ENCODE peak calls at places on chromosomes 2 and 18, in four cellular contexts. G, C, B and Z are unnamed samples.

GRCh38 chr2:29314816-29315571 is 199.8 kb downstream of the CLIP4 start:
- DNase-seq in G (peak; percentile 46), C (no peak), B (no peak), Z (no peak)

GRCh38 chr2:203328735-203329549 is 748 bp downstream of the ABI2 start:
- DNase-seq in G (peak; percentile 71), C (peak; percentile 53), B (peak; percentile 35), Z (no peak)

GRCh38 chr18:49612515-49613033 is 50.7 kb downstream of the LIPG start:
- DNase-seq in G (no peak), C (no peak), B (no peak), Z (no peak)

GRCh38 chr2:85674417-85674816 is 6.4 kb upstream of the SFTPB start:
- DNase-seq in G (no peak), C (no peak), B (peak; percentile 43), Z (no peak)

GRCh38 chr18:79361766-79362522 is 33.8 kb upstream of the NFATC1 start:
- DNase-seq in G (no peak), C (no peak), B (peak; percentile 62), Z (no peak)

GRCh38 chr18:8946046-8946838 is 156.3 kb upstream of the NDUFV2 start:
- DNase-seq in G (no peak), C (no peak), B (peak; percentile 98), Z (no peak)

GRCh38 chr2:225694664-225695063 is 295.2 kb downstream of the NYAP2 start:
- DNase-seq in G (no peak), C (no peak), B (peak; percentile 15), Z (no peak)

GRCh38 chr18:35155403-35156117 is 85.3 kb upstream of the ZNF397 start:
- DNase-seq in G (no peak), C (no peak), B (peak; percentile 34), Z (no peak)

GRCh38 chr2:212843409-212844199 is 305.0 kb upstream of the ERBB4 start:
- DNase-seq in G (no peak), C (no peak), B (peak; percentile 91), Z (no peak)

GRCh38 chr2:128268611-128269357 is 49.9 kb downstream of the HS6ST1 start:
- DNase-seq in G (no peak), C (no peak), B (no peak), Z (no peak)

GRCh38 chr2:52072949-52073348 is 1041.0 kb upstream of the NRXN1 start:
- DNase-seq in G (no peak), C (no peak), B (no peak), Z (no peak)

GRCh38 chr2:183248866-183249567 is 124.8 kb downstream of the NUP35 start:
- DNase-seq in G (no peak), C (peak; percentile 25), B (peak; percentile 51), Z (no peak)

GRCh38 chr2:150710916-150711315 is 223.4 kb upstream of the RND3 start:
- DNase-seq in G (peak; percentile 5), C (no peak), B (peak; percentile 16), Z (no peak)

GRCh38 chr18:57670046-57670445 is 48.4 kb upstream of the NARS1 start:
- DNase-seq in G (no peak), C (no peak), B (no peak), Z (no peak)

GRCh38 chr18:51196116-51196810 is 1.2 kb downstream of the MEX3C start:
- DNase-seq in G (peak; percentile 37), C (peak; percentile 17), B (peak; percentile 31), Z (no peak)

GRCh38 chr2:139529045-139529444 is 748.9 kb upstream of the NXPH2 start:
- DNase-seq in G (peak; percentile 4), C (no peak), B (no peak), Z (no peak)

GRCh38 chr18:49582579-49582978 is 20.7 kb downstream of the LIPG start:
- DNase-seq in G (no peak), C (no peak), B (peak; percentile 90), Z (no peak)

GRCh38 chr18:45874501-45875184 is 49.2 kb downstream of the SIGLEC15 start:
- DNase-seq in G (no peak), C (no peak), B (peak; percentile 26), Z (no peak)

GRCh38 chr2:9318461-9319337 is 104.6 kb downstream of the ITGB1BP1 start:
- DNase-seq in G (no peak), C (no peak), B (no peak), Z (no peak)

GRCh38 chr2:106970471-106971261 is 84.7 kb upstream of the ST6GAL2 start:
- DNase-seq in G (no peak), C (no peak), B (peak; percentile 80), Z (no peak)

GRCh38 chr18:43805646-43806194 is 528.4 kb upstream of the SYT4 start:
- DNase-seq in G (peak; percentile 45), C (no peak), B (peak; percentile 57), Z (no peak)

GRCh38 chr2:231687133-231687852 is 21.0 kb upstream of the PTMA start:
- DNase-seq in G (peak; percentile 78), C (peak; percentile 74), B (peak; percentile 46), Z (no peak)

GRCh38 chr2:127651381-127651809 is 5.4 kb downstream of the GPR17 start:
- DNase-seq in G (no peak), C (no peak), B (no peak), Z (no peak)